ENCODE peak calls at places on chromosomes 1 and 21, in six cellular contexts. B is AG08395; O is Ammon's horn; Q is activated CD4-positive, alpha-beta T cell treated with anti-CD3 and anti-CD28 coated beads, Interleukin-2, amount 10 ng/mL, durations not matched to agents 7 days and 5 days; I is fibroblast of gingiva; X is hypothalamus. F is an unnamed sample.
A peak's percentile ranks its signal among the peaks of the same experiment; 100 is the strongest.

GRCh38 chr1:84888753-84889152 is 4.3 kb downstream of the LPAR3 start:
- DNase-seq in I (no peak), Q (peak; percentile 26), X (no peak), O (no peak), B (no peak), F (no peak)

GRCh38 chr1:224213438-224214119 is 30.5 kb downstream of the DEGS1 start:
- DNase-seq in X (no peak), B (no peak), Q (no peak), I (no peak), O (no peak), F (no peak)

GRCh38 chr1:156510709-156511108 is 10.1 kb upstream of the MEF2D start:
- DNase-seq in B (peak; percentile 89), Q (no peak), I (peak; percentile 99), X (no peak), O (peak; percentile 84), F (peak; percentile 78)

GRCh38 chr1:31505884-31506497 is 70.3 kb upstream of the TINAGL1 start:
- DNase-seq in Q (peak; percentile 73), I (peak; percentile 38), B (peak; percentile 74), O (no peak), X (no peak), F (no peak)

GRCh38 chr21:28294046-28294445 is 698.6 kb downstream of the LTN1 start:
- DNase-seq in B (peak; percentile 41), Q (no peak), I (no peak), X (no peak), O (no peak), F (no peak)

GRCh38 chr21:35616090-35616489 is 444.2 kb downstream of the SETD4 start:
- DNase-seq in Q (no peak), I (peak; percentile 80), B (peak; percentile 38), O (peak; percentile 21), X (no peak), F (no peak)

GRCh38 chr1:109438798-109439297 is 12.6 kb upstream of the PSMA5 start:
- DNase-seq in O (no peak), Q (no peak), B (peak; percentile 85), I (peak; percentile 89), X (no peak), F (no peak)

GRCh38 chr1:209707308-209707707 is 2.7 kb downstream of the HSD11B1 start:
- DNase-seq in Q (no peak), X (no peak), I (no peak), O (no peak), B (no peak), F (no peak)

GRCh38 chr1:226912587-226913176 is 27.4 kb upstream of the COQ8A start:
- DNase-seq in Q (peak; percentile 37), O (peak; percentile 73), X (no peak), B (no peak), I (no peak), F (no peak)

GRCh38 chr1:23196627-23197328 is 20.5 kb downstream of the HTR1D start:
- DNase-seq in O (no peak), X (no peak), Q (no peak), I (peak; percentile 69), B (peak; percentile 73), F (no peak)

GRCh38 chr21:41706263-41706639 is 60.6 kb downstream of the RIPK4 start:
- DNase-seq in X (no peak), I (no peak), B (no peak), O (no peak), Q (no peak), F (no peak)

GRCh38 chr1:245143849-245144248 is 10.9 kb upstream of the KIF26B start:
- DNase-seq in B (no peak), X (no peak), I (no peak), Q (no peak), O (no peak), F (no peak)

GRCh38 chr1:50420689-50421365 is 2.4 kb downstream of the DMRTA2 start:
- DNase-seq in Q (no peak), O (no peak), X (no peak), I (no peak), B (no peak), F (no peak)

GRCh38 chr1:174007846-174008245 is 14.3 kb downstream of the RC3H1 start:
- DNase-seq in Q (no peak), X (no peak), O (no peak), B (peak; percentile 38), I (no peak), F (no peak)

GRCh38 chr1:228091084-228091483 is 8.6 kb downstream of the ARF1 start:
- DNase-seq in Q (no peak), O (no peak), B (no peak), X (no peak), I (no peak), F (no peak)

GRCh38 chr1:179298952-179299351 is 5.4 kb downstream of the SOAT1 start:
- DNase-seq in I (no peak), Q (peak; percentile 71), O (no peak), X (no peak), B (no peak), F (no peak)

GRCh38 chr1:229812148-229812547 is 186.1 kb downstream of the URB2 start:
- DNase-seq in X (no peak), Q (no peak), B (no peak), O (no peak), I (no peak), F (no peak)

GRCh38 chr1:109466440-109467300 is at the start of gene SYPL2:
- DNase-seq in O (peak; percentile 47), B (peak; percentile 43), X (no peak), I (no peak), Q (no peak), F (no peak)

GRCh38 chr21:42590431-42591131 is 62.8 kb upstream of the PDE9A start:
- DNase-seq in X (no peak), I (no peak), O (no peak), B (no peak), Q (peak; percentile 36), F (no peak)

GRCh38 chr1:228477263-228477662 is 9.9 kb upstream of the RNF187 start:
- DNase-seq in O (no peak), Q (no peak), X (no peak), B (no peak), I (no peak), F (no peak)

GRCh38 chr1:78145105-78145580 is 99.4 kb downstream of the GIPC2 start:
- DNase-seq in O (peak; percentile 84), Q (peak; percentile 44), I (peak; percentile 85), X (no peak), B (peak; percentile 78), F (no peak)

GRCh38 chr21:41576010-41576615 is 68.2 kb upstream of the TMPRSS2 start:
- DNase-seq in I (no peak), X (no peak), Q (no peak), O (no peak), B (no peak), F (no peak)

GRCh38 chr1:56967900-56968832 is 2.4 kb upstream of the C8B start:
- DNase-seq in I (no peak), O (no peak), Q (no peak), B (peak; percentile 33), X (no peak), F (no peak)